ENCODE peak calls at places on chromosome 17, in seven cellular contexts. One of them, this sample, is unnamed.

GRCh38 chr17:38916771-38917170 is 8.6 kb upstream of the LASP1NB start:
- DNase-seq in heart right ventricle: no peak
- DNase-seq in lower leg skin: peak
- DNase-seq in foreskin fibroblast: no peak
- DNase-seq in fibroblast of villous mesenchyme: no peak
- DNase-seq in neural crest cell: no peak
- DNase-seq in cardiac muscle cell: no peak
- DNase-seq in this sample: no peak

GRCh38 chr17:82496529-82497434 is 22.8 kb upstream of the FOXK2 start:
- DNase-seq in heart right ventricle: peak
- DNase-seq in lower leg skin: peak
- DNase-seq in foreskin fibroblast: peak
- DNase-seq in fibroblast of villous mesenchyme: peak
- DNase-seq in neural crest cell: peak
- DNase-seq in cardiac muscle cell: peak
- DNase-seq in this sample: peak

GRCh38 chr17:79089720-79090502 is 15.3 kb downstream of the ENGASE start:
- DNase-seq in heart right ventricle: no peak
- DNase-seq in lower leg skin: no peak
- DNase-seq in foreskin fibroblast: no peak
- DNase-seq in fibroblast of villous mesenchyme: no peak
- DNase-seq in neural crest cell: no peak
- DNase-seq in cardiac muscle cell: no peak
- DNase-seq in this sample: no peak

GRCh38 chr17:48322060-48322459 is 108.0 kb downstream of the SKAP1 start:
- DNase-seq in heart right ventricle: no peak
- DNase-seq in lower leg skin: no peak
- DNase-seq in foreskin fibroblast: peak
- DNase-seq in fibroblast of villous mesenchyme: peak
- DNase-seq in neural crest cell: no peak
- DNase-seq in cardiac muscle cell: no peak
- DNase-seq in this sample: peak

GRCh38 chr17:67021718-67022450 is 22.5 kb upstream of the CACNG1 start:
- DNase-seq in heart right ventricle: no peak
- DNase-seq in lower leg skin: no peak
- DNase-seq in foreskin fibroblast: no peak
- DNase-seq in fibroblast of villous mesenchyme: no peak
- DNase-seq in neural crest cell: no peak
- DNase-seq in cardiac muscle cell: no peak
- DNase-seq in this sample: no peak

GRCh38 chr17:78839173-78839761 is 1.3 kb downstream of the USP36 start:
- DNase-seq in heart right ventricle: no peak
- DNase-seq in lower leg skin: no peak
- DNase-seq in foreskin fibroblast: no peak
- DNase-seq in fibroblast of villous mesenchyme: no peak
- DNase-seq in neural crest cell: no peak
- DNase-seq in cardiac muscle cell: peak
- DNase-seq in this sample: peak

GRCh38 chr17:68693896-68694295 is 92.7 kb upstream of the FAM20A start:
- DNase-seq in heart right ventricle: no peak
- DNase-seq in lower leg skin: no peak
- DNase-seq in foreskin fibroblast: no peak
- DNase-seq in fibroblast of villous mesenchyme: no peak
- DNase-seq in neural crest cell: no peak
- DNase-seq in cardiac muscle cell: no peak
- DNase-seq in this sample: no peak

GRCh38 chr17:61397086-61397842 is 2.4 kb upstream of the TBX2 start:
- DNase-seq in heart right ventricle: no peak
- DNase-seq in lower leg skin: no peak
- DNase-seq in foreskin fibroblast: no peak
- DNase-seq in fibroblast of villous mesenchyme: peak
- DNase-seq in neural crest cell: no peak
- DNase-seq in cardiac muscle cell: peak
- DNase-seq in this sample: no peak

GRCh38 chr17:31488264-31488981 is 96.9 kb downstream of the RAB11FIP4 start:
- DNase-seq in heart right ventricle: no peak
- DNase-seq in lower leg skin: no peak
- DNase-seq in foreskin fibroblast: no peak
- DNase-seq in fibroblast of villous mesenchyme: no peak
- DNase-seq in neural crest cell: no peak
- DNase-seq in cardiac muscle cell: no peak
- DNase-seq in this sample: no peak

GRCh38 chr17:7218166-7218565 is 1.5 kb downstream of the DLG4 start:
- DNase-seq in heart right ventricle: no peak
- DNase-seq in lower leg skin: no peak
- DNase-seq in foreskin fibroblast: no peak
- DNase-seq in fibroblast of villous mesenchyme: no peak
- DNase-seq in neural crest cell: no peak
- DNase-seq in cardiac muscle cell: peak
- DNase-seq in this sample: no peak

GRCh38 chr17:30153463-30153862 is 36.8 kb downstream of the NSRP1 start:
- DNase-seq in heart right ventricle: no peak
- DNase-seq in lower leg skin: no peak
- DNase-seq in foreskin fibroblast: no peak
- DNase-seq in fibroblast of villous mesenchyme: no peak
- DNase-seq in neural crest cell: no peak
- DNase-seq in cardiac muscle cell: no peak
- DNase-seq in this sample: no peak

GRCh38 chr17:51588063-51588462 is 327.7 kb downstream of the UTP18 start:
- DNase-seq in heart right ventricle: no peak
- DNase-seq in lower leg skin: no peak
- DNase-seq in foreskin fibroblast: no peak
- DNase-seq in fibroblast of villous mesenchyme: no peak
- DNase-seq in neural crest cell: no peak
- DNase-seq in cardiac muscle cell: no peak
- DNase-seq in this sample: no peak

GRCh38 chr17:4947010-4947410 is 1.3 kb downstream of the PFN1 start:
- DNase-seq in heart right ventricle: no peak
- DNase-seq in lower leg skin: no peak
- DNase-seq in foreskin fibroblast: no peak
- DNase-seq in fibroblast of villous mesenchyme: no peak
- DNase-seq in neural crest cell: no peak
- DNase-seq in cardiac muscle cell: peak
- DNase-seq in this sample: no peak

GRCh38 chr17:39169101-39169500 is 3.1 kb upstream of the ARL5C start:
- DNase-seq in heart right ventricle: no peak
- DNase-seq in lower leg skin: no peak
- DNase-seq in foreskin fibroblast: no peak
- DNase-seq in fibroblast of villous mesenchyme: peak
- DNase-seq in neural crest cell: no peak
- DNase-seq in cardiac muscle cell: no peak
- DNase-seq in this sample: no peak

GRCh38 chr17:51820766-51821165 is 337.7 kb downstream of the CA10 start:
- DNase-seq in heart right ventricle: no peak
- DNase-seq in lower leg skin: no peak
- DNase-seq in foreskin fibroblast: no peak
- DNase-seq in fibroblast of villous mesenchyme: no peak
- DNase-seq in neural crest cell: no peak
- DNase-seq in cardiac muscle cell: no peak
- DNase-seq in this sample: no peak

DNA sequence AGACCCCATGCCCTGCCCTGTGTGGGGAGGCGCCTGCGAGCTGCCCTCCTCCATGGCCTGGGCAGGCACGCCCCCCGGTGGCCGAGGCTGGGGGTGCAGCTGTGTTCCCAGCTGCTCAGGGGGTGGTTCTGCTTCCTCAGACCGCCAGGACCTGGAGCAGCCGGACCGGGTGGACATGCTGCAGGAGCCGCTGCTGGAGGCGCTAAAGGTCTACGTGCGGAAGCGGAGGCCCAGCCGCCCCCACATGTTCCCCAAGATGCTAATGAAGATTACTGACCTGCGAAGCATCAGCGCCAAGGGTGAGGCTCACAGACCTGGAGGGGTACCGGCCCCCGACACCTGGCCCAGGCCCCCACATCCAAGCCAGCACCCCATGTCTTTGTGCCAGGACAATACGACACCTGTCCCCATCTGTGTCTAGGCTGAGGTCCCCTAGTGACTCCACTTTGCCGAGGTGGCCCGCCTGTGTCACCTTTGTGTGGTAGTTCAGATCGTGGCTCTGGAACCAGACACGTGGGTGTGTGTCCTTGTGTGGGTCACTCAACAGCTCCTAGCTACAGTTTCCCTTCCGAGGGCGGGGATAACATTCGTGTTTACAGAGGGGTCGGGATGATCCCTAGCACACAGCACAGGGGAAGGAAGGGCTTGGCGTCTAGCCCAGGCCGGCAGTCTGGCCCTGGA is 9.3 kb downstream of the GJD3 start:
- DNase-seq in heart right ventricle: peak
- DNase-seq in lower leg skin: no peak
- DNase-seq in foreskin fibroblast: no peak
- DNase-seq in fibroblast of villous mesenchyme: peak
- DNase-seq in neural crest cell: peak
- DNase-seq in cardiac muscle cell: peak
- DNase-seq in this sample: peak
- TF ChIP-seq CTCF in heart right ventricle: peak
- TF ChIP-seq CTCF in lower leg skin: no peak
- TF ChIP-seq CTCF in foreskin fibroblast: peak
- TF ChIP-seq CTCF in fibroblast of villous mesenchyme: peak
- TF ChIP-seq CTCF in neural crest cell: peak
- TF ChIP-seq CTCF in cardiac muscle cell: peak
- TF ChIP-seq CTCF in this sample: peak

DNA sequence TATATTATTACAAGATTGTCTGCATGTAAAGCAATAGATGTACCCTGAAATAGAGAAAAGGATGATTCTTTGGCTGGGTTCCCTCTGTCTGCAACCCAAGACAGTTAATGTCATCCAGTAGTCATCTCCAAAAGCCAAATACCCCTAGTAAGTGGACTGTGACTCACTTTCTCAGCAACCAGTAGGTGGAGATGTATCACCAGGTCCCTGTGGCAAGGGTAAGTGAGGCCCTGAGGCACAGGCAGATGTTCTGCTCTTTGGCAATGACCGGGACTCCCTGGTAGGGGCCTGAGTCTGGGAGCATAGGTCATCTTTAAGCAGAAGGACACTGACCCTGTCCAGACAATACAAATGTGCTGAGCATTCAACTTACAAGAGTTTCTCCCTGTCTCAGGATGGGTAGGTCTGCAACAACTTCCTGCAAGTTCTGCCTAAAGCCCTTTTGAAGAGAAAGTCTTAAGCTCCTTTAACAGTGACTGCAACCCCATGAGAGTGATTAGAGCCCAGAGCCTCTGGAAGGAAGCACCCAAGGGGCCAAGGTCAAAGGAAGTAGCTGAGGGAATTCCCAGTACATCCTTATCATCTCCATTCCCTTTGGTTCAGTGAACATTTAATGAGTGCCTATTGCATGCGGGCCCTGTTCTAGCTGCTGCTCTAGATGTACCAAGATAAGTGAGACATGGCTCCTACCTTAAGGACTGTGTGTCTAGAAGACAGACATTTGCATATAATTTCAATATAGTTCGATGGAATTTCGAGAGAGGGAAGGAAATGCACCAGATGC is 31.9 kb downstream of the PMP22 start:
- DNase-seq in heart right ventricle: no peak
- DNase-seq in lower leg skin: no peak
- DNase-seq in foreskin fibroblast: peak
- DNase-seq in fibroblast of villous mesenchyme: peak
- DNase-seq in neural crest cell: no peak
- DNase-seq in cardiac muscle cell: no peak
- DNase-seq in this sample: peak
- TF ChIP-seq CTCF in heart right ventricle: peak
- TF ChIP-seq CTCF in lower leg skin: no peak
- TF ChIP-seq CTCF in foreskin fibroblast: peak
- TF ChIP-seq CTCF in fibroblast of villous mesenchyme: peak
- TF ChIP-seq CTCF in neural crest cell: no peak
- TF ChIP-seq CTCF in cardiac muscle cell: peak
- TF ChIP-seq CTCF in this sample: peak

DNA sequence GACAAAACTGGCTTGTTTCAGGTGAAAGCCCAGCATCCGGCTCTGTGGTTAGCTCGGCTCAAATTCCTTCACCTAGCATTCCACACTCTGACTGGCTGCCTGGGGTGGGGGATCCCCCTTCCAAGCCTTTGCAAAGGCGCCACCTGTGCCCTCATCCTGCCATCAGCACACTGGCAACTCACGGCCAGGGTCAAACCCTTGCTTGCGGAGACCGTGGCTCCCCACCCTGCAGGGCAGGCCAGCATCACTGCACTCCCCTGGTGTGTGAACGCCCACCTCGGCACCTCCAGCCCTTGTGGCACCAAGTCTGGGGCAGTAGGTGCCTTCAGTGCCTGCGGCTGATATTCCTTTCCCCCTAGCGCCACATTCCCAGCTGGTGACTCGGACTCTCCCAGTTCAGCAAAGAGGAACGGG is 1.3 kb downstream of the FLII start:
- DNase-seq in heart right ventricle: no peak
- DNase-seq in lower leg skin: no peak
- DNase-seq in foreskin fibroblast: no peak
- DNase-seq in fibroblast of villous mesenchyme: no peak
- DNase-seq in neural crest cell: no peak
- DNase-seq in cardiac muscle cell: no peak
- DNase-seq in this sample: no peak
- TF ChIP-seq CTCF in heart right ventricle: no peak
- TF ChIP-seq CTCF in lower leg skin: no peak
- TF ChIP-seq CTCF in foreskin fibroblast: no peak
- TF ChIP-seq CTCF in fibroblast of villous mesenchyme: no peak
- TF ChIP-seq CTCF in neural crest cell: no peak
- TF ChIP-seq CTCF in cardiac muscle cell: no peak
- TF ChIP-seq CTCF in this sample: no peak

GRCh38 chr17:76432712-76433336 is 20.1 kb downstream of the UBE2O start:
- DNase-seq in heart right ventricle: no peak
- DNase-seq in lower leg skin: no peak
- DNase-seq in foreskin fibroblast: no peak
- DNase-seq in fibroblast of villous mesenchyme: no peak
- DNase-seq in neural crest cell: no peak
- DNase-seq in cardiac muscle cell: no peak
- DNase-seq in this sample: peak
- TF ChIP-seq CTCF in heart right ventricle: peak
- TF ChIP-seq CTCF in lower leg skin: no peak
- TF ChIP-seq CTCF in foreskin fibroblast: peak
- TF ChIP-seq CTCF in fibroblast of villous mesenchyme: peak
- TF ChIP-seq CTCF in neural crest cell: peak
- TF ChIP-seq CTCF in cardiac muscle cell: peak
- TF ChIP-seq CTCF in this sample: peak

DNA sequence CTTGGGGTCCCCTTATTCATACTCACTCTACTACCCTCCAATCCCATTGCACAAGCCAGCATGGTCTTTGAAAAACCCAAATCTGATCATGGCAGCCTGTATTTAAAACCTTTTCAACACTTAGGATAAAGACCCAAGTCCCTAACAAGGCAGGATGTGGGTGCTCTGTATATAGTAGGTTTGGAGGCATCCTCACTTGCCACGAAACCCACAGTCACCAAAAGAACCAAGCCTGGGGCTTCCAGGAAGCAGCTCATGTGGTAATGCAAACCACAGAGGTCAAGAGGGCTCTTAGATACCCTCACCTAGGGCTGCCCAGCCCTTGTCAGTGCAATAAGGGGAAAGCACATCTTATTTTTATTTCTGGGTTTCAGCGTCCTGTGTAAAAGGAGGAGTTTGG is 218.6 kb upstream of the ASIC2 start:
- DNase-seq in heart right ventricle: no peak
- DNase-seq in lower leg skin: no peak
- DNase-seq in foreskin fibroblast: no peak
- DNase-seq in fibroblast of villous mesenchyme: no peak
- DNase-seq in neural crest cell: no peak
- DNase-seq in cardiac muscle cell: no peak
- DNase-seq in this sample: no peak
- TF ChIP-seq CTCF in heart right ventricle: no peak
- TF ChIP-seq CTCF in lower leg skin: no peak
- TF ChIP-seq CTCF in foreskin fibroblast: no peak
- TF ChIP-seq CTCF in fibroblast of villous mesenchyme: no peak
- TF ChIP-seq CTCF in neural crest cell: no peak
- TF ChIP-seq CTCF in cardiac muscle cell: no peak
- TF ChIP-seq CTCF in this sample: no peak